ENCODE peak calls at places on chromosome 18, in six cellular contexts. One of them, this sample, is unnamed.

GRCh38 chr18:22924589-22924988 is 8.5 kb upstream of the RBBP8 start:
- DNase-seq in sigmoid colon: no peak
- DNase-seq in kidney: no peak
- DNase-seq in Peyer's patch: no peak
- DNase-seq in tibial nerve: no peak
- DNase-seq in RWPE1: no peak
- DNase-seq in this sample: no peak

GRCh38 chr18:62524443-62525200 is 1.8 kb downstream of the ZCCHC2 start:
- DNase-seq in kidney: peak
- DNase-seq in sigmoid colon: peak
- DNase-seq in tibial nerve: peak
- DNase-seq in RWPE1: no peak
- DNase-seq in Peyer's patch: peak
- DNase-seq in this sample: no peak

GRCh38 chr18:57587262-57587661 is 760 bp upstream of the FECH start:
- DNase-seq in tibial nerve: no peak
- DNase-seq in sigmoid colon: no peak
- DNase-seq in kidney: no peak
- DNase-seq in RWPE1: no peak
- DNase-seq in Peyer's patch: no peak
- DNase-seq in this sample: no peak

GRCh38 chr18:50696929-50697328 is 122.9 kb downstream of the MRO start:
- DNase-seq in kidney: no peak
- DNase-seq in Peyer's patch: no peak
- DNase-seq in sigmoid colon: no peak
- DNase-seq in tibial nerve: no peak
- DNase-seq in RWPE1: no peak
- DNase-seq in this sample: no peak

GRCh38 chr18:52090005-52090404 is 250.0 kb upstream of the DCC start:
- DNase-seq in kidney: no peak
- DNase-seq in tibial nerve: no peak
- DNase-seq in Peyer's patch: no peak
- DNase-seq in sigmoid colon: no peak
- DNase-seq in RWPE1: no peak
- DNase-seq in this sample: no peak

GRCh38 chr18:57923606-57924005 is 120.4 kb upstream of the NEDD4L start:
- DNase-seq in RWPE1: no peak
- DNase-seq in sigmoid colon: no peak
- DNase-seq in kidney: no peak
- DNase-seq in Peyer's patch: no peak
- DNase-seq in tibial nerve: no peak
- DNase-seq in this sample: no peak

GRCh38 chr18:76757343-76757742 is 65.0 kb upstream of the ZNF236 start:
- DNase-seq in sigmoid colon: peak
- DNase-seq in RWPE1: no peak
- DNase-seq in kidney: no peak
- DNase-seq in Peyer's patch: no peak
- DNase-seq in tibial nerve: no peak
- DNase-seq in this sample: no peak

GRCh38 chr18:50138181-50139064 is 56.5 kb downstream of the MYO5B start:
- DNase-seq in kidney: no peak
- DNase-seq in tibial nerve: no peak
- DNase-seq in sigmoid colon: no peak
- DNase-seq in Peyer's patch: no peak
- DNase-seq in RWPE1: no peak
- DNase-seq in this sample: no peak

GRCh38 chr18:63701952-63702351 is 808 bp upstream of the SERPINB11 start:
- DNase-seq in tibial nerve: no peak
- DNase-seq in sigmoid colon: no peak
- DNase-seq in RWPE1: no peak
- DNase-seq in Peyer's patch: no peak
- DNase-seq in kidney: no peak
- DNase-seq in this sample: no peak

GRCh38 chr18:68397241-68398035 is 317.5 kb downstream of the TMX3 start:
- DNase-seq in sigmoid colon: no peak
- DNase-seq in RWPE1: peak
- DNase-seq in kidney: no peak
- DNase-seq in tibial nerve: no peak
- DNase-seq in Peyer's patch: no peak
- DNase-seq in this sample: no peak

GRCh38 chr18:74623047-74623816 is 25.6 kb downstream of the ZNF407 start:
- DNase-seq in Peyer's patch: peak
- DNase-seq in tibial nerve: no peak
- DNase-seq in sigmoid colon: no peak
- DNase-seq in kidney: no peak
- DNase-seq in RWPE1: no peak
- DNase-seq in this sample: no peak

GRCh38 chr18:69469444-69469919 is 68.8 kb downstream of the DOK6 start:
- DNase-seq in RWPE1: no peak
- DNase-seq in kidney: peak
- DNase-seq in sigmoid colon: peak
- DNase-seq in Peyer's patch: no peak
- DNase-seq in tibial nerve: no peak
- DNase-seq in this sample: no peak

GRCh38 chr18:76972838-76973237 is 150.5 kb downstream of the ZNF236 start:
- DNase-seq in kidney: no peak
- DNase-seq in tibial nerve: no peak
- DNase-seq in Peyer's patch: no peak
- DNase-seq in sigmoid colon: no peak
- DNase-seq in RWPE1: no peak
- DNase-seq in this sample: no peak

GRCh38 chr18:41938445-41938844 is 16.6 kb upstream of the PIK3C3 start:
- DNase-seq in tibial nerve: no peak
- DNase-seq in RWPE1: no peak
- DNase-seq in Peyer's patch: no peak
- DNase-seq in kidney: no peak
- DNase-seq in sigmoid colon: no peak
- DNase-seq in this sample: no peak

GRCh38 chr18:12995424-12995823 is 4.3 kb downstream of the CEP192 start:
- DNase-seq in Peyer's patch: no peak
- DNase-seq in sigmoid colon: no peak
- DNase-seq in tibial nerve: no peak
- DNase-seq in kidney: no peak
- DNase-seq in RWPE1: no peak
- DNase-seq in this sample: no peak

GRCh38 chr18:63162271-63163014 is 157.1 kb downstream of the BCL2 start:
- DNase-seq in Peyer's patch: peak
- DNase-seq in kidney: no peak
- DNase-seq in sigmoid colon: no peak
- DNase-seq in tibial nerve: no peak
- DNase-seq in RWPE1: no peak
- DNase-seq in this sample: no peak

GRCh38 chr18:77906103-77906502 is 656.5 kb downstream of the GALR1 start:
- DNase-seq in sigmoid colon: no peak
- DNase-seq in Peyer's patch: no peak
- DNase-seq in kidney: no peak
- DNase-seq in tibial nerve: no peak
- DNase-seq in RWPE1: no peak
- DNase-seq in this sample: no peak

GRCh38 chr18:26999797-27000196 is 134.3 kb upstream of the AQP4 start:
- DNase-seq in tibial nerve: no peak
- DNase-seq in sigmoid colon: no peak
- DNase-seq in kidney: no peak
- DNase-seq in Peyer's patch: no peak
- DNase-seq in RWPE1: no peak
- DNase-seq in this sample: no peak

GRCh38 chr18:5303636-5304035 is 8.1 kb upstream of the ZBTB14 start:
- DNase-seq in RWPE1: no peak
- DNase-seq in tibial nerve: no peak
- DNase-seq in kidney: no peak
- DNase-seq in Peyer's patch: no peak
- DNase-seq in sigmoid colon: no peak
- DNase-seq in this sample: no peak

GRCh38 chr18:48875942-48876511 is 74.7 kb downstream of the SMAD7 start:
- DNase-seq in RWPE1: no peak
- DNase-seq in kidney: peak
- DNase-seq in Peyer's patch: no peak
- DNase-seq in sigmoid colon: peak
- DNase-seq in tibial nerve: no peak
- DNase-seq in this sample: peak

GRCh38 chr18:73199151-73199550 is 331.4 kb upstream of the NETO1 start:
- DNase-seq in RWPE1: no peak
- DNase-seq in kidney: no peak
- DNase-seq in sigmoid colon: no peak
- DNase-seq in Peyer's patch: no peak
- DNase-seq in tibial nerve: no peak
- DNase-seq in this sample: no peak

GRCh38 chr18:10420561-10421352 is 33.7 kb upstream of the APCDD1 start:
- DNase-seq in tibial nerve: no peak
- DNase-seq in kidney: no peak
- DNase-seq in RWPE1: no peak
- DNase-seq in Peyer's patch: no peak
- DNase-seq in sigmoid colon: no peak
- DNase-seq in this sample: no peak

GRCh38 chr18:3111523-3112240 is 98.7 kb upstream of the LPIN2 start:
- DNase-seq in RWPE1: no peak
- DNase-seq in Peyer's patch: no peak
- DNase-seq in kidney: no peak
- DNase-seq in tibial nerve: no peak
- DNase-seq in sigmoid colon: no peak
- DNase-seq in this sample: no peak

GRCh38 chr18:62128157-62128556 is 58.7 kb downstream of the PIGN start:
- DNase-seq in kidney: no peak
- DNase-seq in RWPE1: no peak
- DNase-seq in Peyer's patch: no peak
- DNase-seq in sigmoid colon: no peak
- DNase-seq in tibial nerve: no peak
- DNase-seq in this sample: no peak

GRCh38 chr18:55275042-55275897 is 312.7 kb downstream of the TCF4 start:
- DNase-seq in kidney: no peak
- DNase-seq in Peyer's patch: no peak
- DNase-seq in tibial nerve: peak
- DNase-seq in RWPE1: no peak
- DNase-seq in sigmoid colon: no peak
- DNase-seq in this sample: no peak
- TF ChIP-seq CTCF in kidney: no peak
- TF ChIP-seq CTCF in Peyer's patch: no peak
- TF ChIP-seq CTCF in tibial nerve: no peak
- TF ChIP-seq CTCF in RWPE1: no peak
- TF ChIP-seq CTCF in sigmoid colon: no peak
- TF ChIP-seq CTCF in this sample: peak

DNA sequence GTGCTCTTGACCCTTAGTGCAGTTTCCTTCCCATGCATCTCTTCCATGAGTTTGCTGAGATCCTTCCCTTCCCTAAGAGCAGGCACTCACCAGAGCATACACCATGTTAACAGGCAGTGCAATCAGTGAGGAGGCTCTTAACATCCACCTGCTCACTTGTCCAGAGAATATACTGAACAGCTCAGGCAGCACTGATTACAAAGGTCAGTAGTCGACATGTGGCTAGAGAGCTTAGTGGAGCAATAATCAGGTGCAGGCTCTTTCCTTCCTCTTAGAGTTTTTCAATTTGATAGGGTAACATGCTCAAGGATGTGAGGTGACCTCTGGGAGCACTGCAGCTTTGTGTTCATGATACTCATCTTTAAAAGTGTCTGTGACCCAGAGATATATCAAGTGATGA is 144.1 kb upstream of the SETBP1 start:
- DNase-seq in sigmoid colon: no peak
- DNase-seq in RWPE1: no peak
- DNase-seq in tibial nerve: no peak
- DNase-seq in kidney: no peak
- DNase-seq in Peyer's patch: no peak
- DNase-seq in this sample: no peak
- TF ChIP-seq CTCF in sigmoid colon: no peak
- TF ChIP-seq CTCF in RWPE1: no peak
- TF ChIP-seq CTCF in tibial nerve: no peak
- TF ChIP-seq CTCF in kidney: no peak
- TF ChIP-seq CTCF in Peyer's patch: no peak
- TF ChIP-seq CTCF in this sample: no peak

GRCh38 chr18:33404244-33404873 is 36.2 kb downstream of the CCDC178 start:
- DNase-seq in kidney: no peak
- DNase-seq in RWPE1: no peak
- DNase-seq in sigmoid colon: no peak
- DNase-seq in Peyer's patch: no peak
- DNase-seq in tibial nerve: no peak
- DNase-seq in this sample: no peak
- TF ChIP-seq CTCF in kidney: no peak
- TF ChIP-seq CTCF in RWPE1: peak
- TF ChIP-seq CTCF in sigmoid colon: no peak
- TF ChIP-seq CTCF in Peyer's patch: peak
- TF ChIP-seq CTCF in tibial nerve: no peak
- TF ChIP-seq CTCF in this sample: peak

GRCh38 chr18:7038330-7038846 is 79.2 kb downstream of the LAMA1 start:
- DNase-seq in RWPE1: peak
- DNase-seq in sigmoid colon: peak
- DNase-seq in kidney: peak
- DNase-seq in Peyer's patch: peak
- DNase-seq in tibial nerve: peak
- DNase-seq in this sample: no peak
- TF ChIP-seq CTCF in RWPE1: peak
- TF ChIP-seq CTCF in sigmoid colon: peak
- TF ChIP-seq CTCF in kidney: peak
- TF ChIP-seq CTCF in Peyer's patch: peak
- TF ChIP-seq CTCF in tibial nerve: peak
- TF ChIP-seq CTCF in this sample: peak

DNA sequence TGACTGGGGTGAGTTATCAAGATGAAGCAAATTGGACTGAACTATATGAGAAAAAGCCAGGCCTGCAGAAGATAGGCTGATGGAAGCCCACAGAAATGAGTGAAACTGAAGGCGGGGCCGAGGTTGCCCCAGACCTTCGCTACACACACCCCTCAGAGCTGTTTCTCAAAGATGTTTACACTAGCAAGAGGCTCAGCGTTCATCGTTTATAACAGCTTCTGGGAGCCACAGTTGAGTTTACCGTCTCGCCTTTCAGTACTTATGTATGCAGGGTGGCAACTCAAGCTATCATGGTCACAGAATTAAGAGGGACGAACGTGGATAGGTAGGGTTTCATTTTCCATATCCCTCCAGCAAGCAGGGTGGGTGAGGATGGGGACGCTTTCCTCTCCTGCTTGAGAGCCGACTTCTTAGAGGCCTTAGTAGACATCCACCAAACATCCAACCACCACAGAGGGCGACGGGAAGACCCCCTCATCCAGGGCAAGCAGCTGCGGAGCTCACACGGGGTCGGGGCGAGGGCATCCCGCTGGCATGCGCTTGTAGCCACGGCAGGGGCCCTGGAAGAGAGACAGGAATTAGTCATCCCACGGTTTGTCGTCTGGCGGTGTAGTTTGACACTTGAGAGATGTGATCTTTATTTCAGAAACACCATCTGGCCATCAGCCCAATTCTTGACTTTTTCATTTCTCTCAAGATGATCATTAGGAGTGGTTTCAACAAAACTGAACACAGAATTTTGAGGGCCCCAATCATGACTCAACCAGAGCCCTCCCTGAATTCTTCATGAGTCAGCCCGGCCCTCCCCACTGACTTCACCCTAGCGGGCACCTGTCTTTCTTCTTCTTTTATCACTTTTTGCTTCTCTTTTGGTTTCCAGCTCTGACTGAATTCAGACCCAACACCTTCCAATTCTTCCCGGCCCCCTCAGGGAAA is 109.1 kb upstream of the CTDP1 start:
- DNase-seq in tibial nerve: no peak
- DNase-seq in sigmoid colon: peak
- DNase-seq in kidney: peak
- DNase-seq in RWPE1: peak
- DNase-seq in Peyer's patch: peak
- DNase-seq in this sample: peak
- TF ChIP-seq CTCF in tibial nerve: no peak
- TF ChIP-seq CTCF in sigmoid colon: no peak
- TF ChIP-seq CTCF in kidney: no peak
- TF ChIP-seq CTCF in RWPE1: no peak
- TF ChIP-seq CTCF in Peyer's patch: no peak
- TF ChIP-seq CTCF in this sample: no peak

GRCh38 chr18:24734058-24734457 is 273.6 kb downstream of the HRH4 start:
- DNase-seq in kidney: no peak
- DNase-seq in sigmoid colon: no peak
- DNase-seq in tibial nerve: peak
- DNase-seq in RWPE1: no peak
- DNase-seq in Peyer's patch: no peak
- DNase-seq in this sample: no peak
- TF ChIP-seq CTCF in kidney: peak
- TF ChIP-seq CTCF in sigmoid colon: no peak
- TF ChIP-seq CTCF in tibial nerve: no peak
- TF ChIP-seq CTCF in RWPE1: no peak
- TF ChIP-seq CTCF in Peyer's patch: peak
- TF ChIP-seq CTCF in this sample: peak